ENCODE peak calls at places on chromosomes 2 and 18, in ten cellular contexts. O, T, D, U, E, A, G, H, J and W are unnamed samples.

GRCh38 chr2:43047187-43047780 is 179.1 kb downstream of the ZFP36L2 start:
- DNase-seq in O (peak), T (no peak), D (no peak), U (no peak), E (peak), A (no peak), G (no peak), H (peak), J (no peak), W (no peak)

GRCh38 chr2:85326946-85327756 is 638 bp downstream of the TGOLN2 start:
- DNase-seq in O (peak), T (peak), D (peak), U (peak), E (no peak), A (no peak), G (peak), H (peak), J (peak), W (peak)

GRCh38 chr2:47720036-47720435 is 62.9 kb upstream of the MSH6 start:
- DNase-seq in O (no peak), T (peak), D (no peak), U (no peak), E (no peak), A (no peak), G (peak), H (peak), J (peak), W (no peak)

GRCh38 chr2:10286216-10287037 is 16.3 kb upstream of the HPCAL1 start:
- DNase-seq in O (peak), T (no peak), D (no peak), U (peak), E (peak), A (no peak), G (no peak), H (no peak), J (no peak), W (no peak)

GRCh38 chr2:47033102-47033880 is 117.7 kb upstream of the MCFD2 start:
- DNase-seq in O (no peak), T (no peak), D (no peak), U (no peak), E (peak), A (no peak), G (no peak), H (no peak), J (no peak), W (no peak)

GRCh38 chr18:34223164-34223892 is 1.4 kb downstream of the NOL4 start:
- DNase-seq in O (no peak), T (peak), D (peak), U (no peak), E (no peak), A (no peak), G (no peak), H (no peak), J (no peak), W (peak)

GRCh38 chr2:102618452-102619413 is 620 bp upstream of the SLC9A2 start:
- DNase-seq in O (peak), T (peak), D (peak), U (no peak), E (peak), A (no peak), G (peak), H (no peak), J (no peak), W (peak)

GRCh38 chr2:80126596-80127189 is 177.9 kb downstream of the LRRTM1 start:
- DNase-seq in O (no peak), T (no peak), D (no peak), U (no peak), E (peak), A (peak), G (peak), H (peak), J (no peak), W (no peak)

GRCh38 chr18:69261436-69261835 is 139.3 kb upstream of the DOK6 start:
- DNase-seq in O (no peak), T (peak), D (no peak), U (no peak), E (no peak), A (no peak), G (no peak), H (no peak), J (no peak), W (no peak)

DNA sequence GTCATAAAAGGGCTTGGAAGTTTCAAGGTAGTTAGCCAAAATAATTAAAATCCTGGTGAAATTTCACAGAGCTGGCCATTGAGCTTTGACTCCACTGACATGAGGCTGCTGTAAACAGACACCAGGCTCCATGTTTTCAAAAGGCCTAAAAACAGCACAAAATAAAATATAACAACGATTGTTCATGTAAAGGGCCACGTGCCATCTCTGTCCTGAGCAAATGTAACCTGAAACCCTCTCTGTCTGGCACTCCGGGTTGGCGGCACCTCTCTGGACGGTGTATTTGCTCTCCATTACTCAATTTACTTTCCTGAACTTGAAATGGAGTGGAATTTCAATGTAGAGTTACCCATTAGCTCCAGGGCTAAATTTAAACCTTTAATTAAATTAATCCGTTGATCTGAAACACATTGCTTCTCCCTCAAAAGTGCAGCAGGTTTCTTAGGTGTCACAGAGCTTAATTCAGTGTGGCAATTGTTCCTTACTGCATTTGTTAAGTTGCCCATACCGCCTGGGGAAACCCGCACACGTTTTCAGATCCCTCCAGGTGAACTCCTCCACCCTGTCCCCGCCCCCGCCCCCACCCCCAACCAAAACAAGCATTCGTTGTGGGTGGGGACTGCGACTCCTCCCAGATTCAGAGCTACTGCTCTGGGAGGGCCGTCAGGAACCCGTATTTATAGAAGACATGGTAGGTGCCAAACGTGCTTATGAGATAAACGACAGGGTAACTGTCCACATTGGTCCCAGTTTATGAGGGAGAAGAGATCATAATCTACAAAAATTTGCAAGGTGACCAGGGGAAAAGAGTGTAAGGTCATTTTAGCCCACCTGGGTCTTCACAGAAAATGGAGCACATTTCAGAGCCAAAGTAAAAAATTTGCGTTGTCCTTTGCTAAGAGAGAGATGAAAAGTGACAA is 1.2 kb upstream of the CABLES1 start:
- DNase-seq in O (peak), T (peak), D (peak), U (peak), E (no peak), A (no peak), G (no peak), H (no peak), J (peak), W (peak)
- H3K4me3 ChIP-seq in O (peak), T (peak), D (peak), U (peak), E (no peak), A (no peak), G (peak), H (no peak), J (peak), W (peak)

DNA sequence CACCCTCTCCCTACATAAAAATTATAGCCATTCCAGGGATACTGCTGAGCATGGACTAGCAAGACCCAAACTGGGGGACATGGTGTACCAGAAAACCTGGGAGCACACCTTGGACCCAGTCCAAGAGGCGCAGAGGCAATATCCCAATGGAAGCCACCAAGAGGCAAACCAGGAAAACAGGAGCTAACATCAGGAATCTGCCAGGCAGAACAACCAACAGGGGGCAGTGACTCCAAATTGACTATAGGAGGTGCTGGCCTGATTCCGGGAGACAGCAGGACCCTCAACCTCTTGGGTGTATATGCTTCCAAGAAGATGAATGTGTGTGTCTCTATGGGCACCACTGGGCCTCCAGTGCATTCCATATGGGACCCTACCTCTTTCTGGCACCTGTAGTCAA is 172.7 kb upstream of the ARL4C start:
- DNase-seq in O (no peak), T (no peak), D (no peak), U (no peak), E (no peak), A (no peak), G (no peak), H (no peak), J (no peak), W (no peak)
- TF ChIP-seq CTCF in O (no peak), T (no peak), D (no peak), U (no peak), E (peak), A (no peak), G (peak), H (peak), J (peak), W (no peak)

GRCh38 chr2:238055841-238056240 is 5.0 kb upstream of the SCLY start:
- DNase-seq in O (no peak), T (no peak), D (no peak), U (no peak), E (no peak), A (no peak), G (no peak), H (no peak), J (no peak), W (no peak)

GRCh38 chr2:238060096-238060541 is 682 bp upstream of the SCLY start:
- DNase-seq in O (no peak), T (no peak), D (no peak), U (no peak), E (peak), A (no peak), G (no peak), H (peak), J (no peak), W (no peak)

GRCh38 chr2:238061310-238062202 is 755 bp downstream of the SCLY start:
- DNase-seq in O (peak), T (peak), D (peak), U (peak), E (peak), A (no peak), G (peak), H (peak), J (peak), W (peak)

GRCh38 chr2:238060542-238061309 is at the start of gene SCLY:
- DNase-seq in O (peak), T (peak), D (peak), U (peak), E (peak), A (peak), G (peak), H (peak), J (peak), W (peak)

GRCh38 chr2:238059505-238059904 is 1.3 kb upstream of the SCLY start:
- DNase-seq in O (no peak), T (no peak), D (no peak), U (no peak), E (peak), A (no peak), G (no peak), H (no peak), J (no peak), W (no peak)
- H3K4me3 ChIP-seq in O (no peak), T (peak), D (no peak), U (no peak), E (peak), A (no peak), G (peak), H (peak), J (peak), W (no peak)

GRCh38 chr2:45755585-45756330 is 104.3 kb downstream of the PRKCE start:
- DNase-seq in O (no peak), T (no peak), D (no peak), U (no peak), E (peak), A (peak), G (peak), H (peak), J (no peak), W (no peak)
- TF ChIP-seq CTCF in O (no peak), T (no peak), D (no peak), U (no peak), E (no peak), A (no peak), G (no peak), H (no peak), J (no peak), W (no peak)

GRCh38 chr2:111219285-111219684 is 98.6 kb downstream of the BCL2L11 start:
- DNase-seq in O (no peak), T (peak), D (no peak), U (no peak), E (no peak), A (no peak), G (no peak), H (no peak), J (peak), W (peak)
- H3K4me3 ChIP-seq in O (no peak), T (no peak), D (no peak), U (no peak), E (no peak), A (no peak), G (no peak), H (no peak), J (no peak), W (no peak)

GRCh38 chr2:146312899-146313298 is 1531.9 kb upstream of the ACVR2A start:
- DNase-seq in O (no peak), T (no peak), D (no peak), U (no peak), E (no peak), A (no peak), G (peak), H (peak), J (no peak), W (no peak)
- TF ChIP-seq CTCF in O (peak), T (no peak), D (peak), U (no peak), E (peak), A (no peak), G (peak), H (peak), J (peak), W (no peak)

GRCh38 chr18:79905993-79906392 is 45.5 kb downstream of the SLC66A2 start:
- DNase-seq in O (no peak), T (no peak), D (no peak), U (no peak), E (peak), A (no peak), G (no peak), H (no peak), J (no peak), W (no peak)

GRCh38 chr18:79903787-79904356 is 47.6 kb downstream of the SLC66A2 start:
- DNase-seq in O (peak), T (no peak), D (no peak), U (no peak), E (peak), A (no peak), G (no peak), H (no peak), J (no peak), W (no peak)

GRCh38 chr18:79903071-79903635 is 48.3 kb downstream of the SLC66A2 start:
- DNase-seq in O (no peak), T (no peak), D (no peak), U (no peak), E (peak), A (no peak), G (no peak), H (no peak), J (no peak), W (no peak)

GRCh38 chr18:79905389-79905911 is 46.0 kb downstream of the SLC66A2 start:
- DNase-seq in O (peak), T (no peak), D (no peak), U (no peak), E (peak), A (no peak), G (peak), H (peak), J (no peak), W (no peak)

GRCh38 chr18:79904357-79905147 is 46.9 kb downstream of the SLC66A2 start:
- DNase-seq in O (no peak), T (no peak), D (no peak), U (no peak), E (peak), A (no peak), G (no peak), H (no peak), J (no peak), W (no peak)
- H3K4me3 ChIP-seq in O (no peak), T (no peak), D (no peak), U (no peak), E (no peak), A (no peak), G (no peak), H (no peak), J (no peak), W (no peak)